ENCODE peak calls at places on chromosomes 4 and X, in four cellular contexts. One of them, this sample, is unnamed. For H3K4me1, the result is how much of the 10 kb centered on the place peaks cover.

GRCh38 chrX:40736170-40736505 is 796 bp upstream of the MED14 start:
- DNase-seq in kidney: no peak
- DNase-seq in CD8-positive, alpha-beta T cell: no peak
- DNase-seq in thyroid gland: no peak
- DNase-seq in this sample: no peak

GRCh38 chr4:73055241-73055897 is 14.1 kb downstream of the COX18 start:
- DNase-seq in CD8-positive, alpha-beta T cell: no peak
- DNase-seq in kidney: no peak
- DNase-seq in thyroid gland: no peak
- DNase-seq in this sample: no peak

GRCh38 chr4:47471591-47471990 is 8.1 kb upstream of the COMMD8 start:
- DNase-seq in kidney: no peak
- DNase-seq in thyroid gland: no peak
- DNase-seq in CD8-positive, alpha-beta T cell: no peak
- DNase-seq in this sample: no peak

GRCh38 chr4:164616961-164617360 is 137.0 kb upstream of the SMIM31 start:
- DNase-seq in CD8-positive, alpha-beta T cell: no peak
- DNase-seq in thyroid gland: no peak
- DNase-seq in kidney: no peak
- DNase-seq in this sample: no peak

GRCh38 chr4:119026662-119027444 is 108.8 kb upstream of the MYOZ2 start:
- DNase-seq in CD8-positive, alpha-beta T cell: no peak
- DNase-seq in kidney: no peak
- DNase-seq in thyroid gland: no peak
- DNase-seq in this sample: peak

GRCh38 chr4:103067841-103068547 is 8.6 kb downstream of the SLC9B2 start:
- DNase-seq in kidney: no peak
- DNase-seq in thyroid gland: no peak
- DNase-seq in CD8-positive, alpha-beta T cell: no peak
- DNase-seq in this sample: no peak

GRCh38 chr4:95317124-95317820 is 231.5 kb downstream of the UNC5C start:
- DNase-seq in thyroid gland: no peak
- DNase-seq in kidney: no peak
- DNase-seq in CD8-positive, alpha-beta T cell: no peak
- DNase-seq in this sample: no peak

GRCh38 chr4:23429497-23429896 is 460.4 kb downstream of the PPARGC1A start:
- DNase-seq in kidney: no peak
- DNase-seq in thyroid gland: no peak
- DNase-seq in CD8-positive, alpha-beta T cell: no peak
- DNase-seq in this sample: no peak

GRCh38 chrX:6226053-6226645 is 2.5 kb downstream of the NLGN4X start:
- DNase-seq in thyroid gland: no peak
- DNase-seq in kidney: peak
- DNase-seq in CD8-positive, alpha-beta T cell: no peak
- DNase-seq in this sample: no peak

GRCh38 chrX:104564921-104565703 is 887 bp upstream of the IL1RAPL2 start:
- DNase-seq in thyroid gland: peak
- DNase-seq in CD8-positive, alpha-beta T cell: no peak
- DNase-seq in kidney: no peak
- DNase-seq in this sample: no peak

GRCh38 chr4:16818005-16818404 is 80.4 kb downstream of the LDB2 start:
- DNase-seq in thyroid gland: no peak
- DNase-seq in CD8-positive, alpha-beta T cell: no peak
- DNase-seq in kidney: no peak
- DNase-seq in this sample: no peak

GRCh38 chr4:37682701-37683401 is 3.3 kb downstream of the RELL1 start:
- DNase-seq in thyroid gland: no peak
- DNase-seq in kidney: no peak
- DNase-seq in CD8-positive, alpha-beta T cell: no peak
- DNase-seq in this sample: no peak

GRCh38 chr4:101761405-101761804 is 29.1 kb upstream of the BANK1 start:
- DNase-seq in CD8-positive, alpha-beta T cell: no peak
- DNase-seq in kidney: no peak
- DNase-seq in thyroid gland: no peak
- DNase-seq in this sample: no peak

GRCh38 chr4:187019896-187020295 is 296.2 kb upstream of the FAT1 start:
- DNase-seq in kidney: no peak
- DNase-seq in CD8-positive, alpha-beta T cell: no peak
- DNase-seq in thyroid gland: no peak
- DNase-seq in this sample: no peak

GRCh38 chr4:110165382-110166285 is 32.8 kb downstream of the ELOVL6 start:
- DNase-seq in CD8-positive, alpha-beta T cell: peak
- DNase-seq in kidney: no peak
- DNase-seq in thyroid gland: no peak
- DNase-seq in this sample: no peak

GRCh38 chrX:106933538-106933961 is 13.3 kb downstream of the CLDN2 start:
- DNase-seq in kidney: no peak
- DNase-seq in CD8-positive, alpha-beta T cell: no peak
- DNase-seq in thyroid gland: peak
- DNase-seq in this sample: peak

GRCh38 chrX:72572248-72573157 is at the start of gene HDAC8:
- DNase-seq in CD8-positive, alpha-beta T cell: peak
- DNase-seq in thyroid gland: peak
- DNase-seq in kidney: peak
- DNase-seq in this sample: peak

GRCh38 chr4:154124539-154125255 is 335.8 kb upstream of the SFRP2 start:
- DNase-seq in CD8-positive, alpha-beta T cell: no peak
- DNase-seq in kidney: no peak
- DNase-seq in thyroid gland: no peak
- DNase-seq in this sample: no peak

GRCh38 chr4:155787113-155787710 is 28.4 kb downstream of the GUCY1B1 start:
- DNase-seq in kidney: no peak
- DNase-seq in CD8-positive, alpha-beta T cell: no peak
- DNase-seq in thyroid gland: no peak
- DNase-seq in this sample: no peak

GRCh38 chr4:69239777-69240176 is 25.2 kb upstream of the UGT2B11 start:
- DNase-seq in CD8-positive, alpha-beta T cell: no peak
- DNase-seq in kidney: no peak
- DNase-seq in thyroid gland: no peak
- DNase-seq in this sample: no peak

GRCh38 chr4:89273741-89274141 is 33.9 kb downstream of the GPRIN3 start:
- DNase-seq in kidney: no peak
- DNase-seq in thyroid gland: no peak
- DNase-seq in CD8-positive, alpha-beta T cell: no peak
- DNase-seq in this sample: no peak

GRCh38 chrX:112704226-112704625 is 24.5 kb upstream of the LHFPL1 start:
- DNase-seq in kidney: no peak
- DNase-seq in thyroid gland: peak
- DNase-seq in CD8-positive, alpha-beta T cell: no peak
- DNase-seq in this sample: no peak

GRCh38 chr4:131441004-131441688 is 1707.9 kb upstream of the PCDH10 start:
- DNase-seq in kidney: peak
- DNase-seq in thyroid gland: peak
- DNase-seq in CD8-positive, alpha-beta T cell: no peak
- DNase-seq in this sample: no peak

GRCh38 chr4:186823989-186824388 is 100.3 kb upstream of the FAT1 start:
- DNase-seq in CD8-positive, alpha-beta T cell: no peak
- DNase-seq in kidney: no peak
- DNase-seq in thyroid gland: no peak
- DNase-seq in this sample: no peak

GRCh38 chr4:184538023-184538599 is 63.8 kb upstream of the IRF2 start:
- DNase-seq in kidney: peak
- DNase-seq in thyroid gland: peak
- DNase-seq in CD8-positive, alpha-beta T cell: peak
- DNase-seq in this sample: peak

GRCh38 chrX:43165343-43165920 is 387.5 kb upstream of the PPP1R2C start:
- DNase-seq in CD8-positive, alpha-beta T cell: no peak
- DNase-seq in kidney: no peak
- DNase-seq in thyroid gland: no peak
- DNase-seq in this sample: no peak

GRCh38 chr4:149371021-149371420 is 444.6 kb downstream of the IQCM start:
- DNase-seq in kidney: no peak
- DNase-seq in CD8-positive, alpha-beta T cell: no peak
- DNase-seq in thyroid gland: peak
- DNase-seq in this sample: no peak

GRCh38 chrX:110108381-110108796 is 105.5 kb downstream of the TMEM164 start:
- DNase-seq in thyroid gland: no peak
- DNase-seq in CD8-positive, alpha-beta T cell: no peak
- DNase-seq in kidney: no peak
- DNase-seq in this sample: no peak

GRCh38 chrX:130386408-130386808 is 934 bp upstream of the GPR119 start:
- DNase-seq in CD8-positive, alpha-beta T cell: no peak
- DNase-seq in thyroid gland: no peak
- DNase-seq in kidney: no peak
- DNase-seq in this sample: no peak

GRCh38 chrX:100872161-100872560 is 2.0 kb downstream of the NOX1 start:
- DNase-seq in CD8-positive, alpha-beta T cell: no peak
- DNase-seq in thyroid gland: no peak
- DNase-seq in kidney: no peak
- DNase-seq in this sample: no peak

GRCh38 chrX:118521435-118521834 is 25.8 kb downstream of the DOCK11 start:
- DNase-seq in kidney: no peak
- DNase-seq in CD8-positive, alpha-beta T cell: no peak
- DNase-seq in thyroid gland: no peak
- DNase-seq in this sample: no peak

GRCh38 chr4:75370582-75370981 is 143.6 kb downstream of the RCHY1 start:
- DNase-seq in thyroid gland: no peak
- DNase-seq in CD8-positive, alpha-beta T cell: no peak
- DNase-seq in kidney: no peak
- DNase-seq in this sample: no peak

GRCh38 chrX:87873347-87873941 is 355.8 kb downstream of the KLHL4 start:
- DNase-seq in kidney: no peak
- DNase-seq in thyroid gland: no peak
- DNase-seq in CD8-positive, alpha-beta T cell: no peak
- DNase-seq in this sample: no peak

GRCh38 chr4:74262522-74262921 is 45.7 kb upstream of the EPGN start:
- DNase-seq in CD8-positive, alpha-beta T cell: no peak
- DNase-seq in kidney: no peak
- DNase-seq in thyroid gland: no peak
- DNase-seq in this sample: no peak

GRCh38 chrX:46244451-46244850 is 300.8 kb downstream of the ZNF674 start:
- DNase-seq in CD8-positive, alpha-beta T cell: no peak
- DNase-seq in kidney: no peak
- DNase-seq in thyroid gland: no peak
- DNase-seq in this sample: no peak
- H3K4me1 ChIP-seq in CD8-positive, alpha-beta T cell: under half
- H3K4me1 ChIP-seq in kidney: under half
- H3K4me1 ChIP-seq in thyroid gland: under half
- H3K4me1 ChIP-seq in this sample: under half

GRCh38 chr4:147286846-147287587 is 193.9 kb upstream of the EDNRA start:
- DNase-seq in thyroid gland: no peak
- DNase-seq in CD8-positive, alpha-beta T cell: no peak
- DNase-seq in kidney: no peak
- DNase-seq in this sample: no peak
- H3K4me1 ChIP-seq in thyroid gland: under half
- H3K4me1 ChIP-seq in CD8-positive, alpha-beta T cell: under half
- H3K4me1 ChIP-seq in kidney: under half
- H3K4me1 ChIP-seq in this sample: under half

GRCh38 chr4:2934077-2934812 is 29.0 kb downstream of the NOP14 start:
- DNase-seq in CD8-positive, alpha-beta T cell: no peak
- DNase-seq in thyroid gland: peak
- DNase-seq in kidney: peak
- DNase-seq in this sample: peak
- H3K4me1 ChIP-seq in CD8-positive, alpha-beta T cell: half or more
- H3K4me1 ChIP-seq in thyroid gland: half or more
- H3K4me1 ChIP-seq in kidney: under half
- H3K4me1 ChIP-seq in this sample: under half

GRCh38 chr4:26861434-26862186 is 969 bp downstream of the STIM2 start:
- DNase-seq in thyroid gland: peak
- DNase-seq in kidney: peak
- DNase-seq in CD8-positive, alpha-beta T cell: peak
- DNase-seq in this sample: peak
- H3K4me1 ChIP-seq in thyroid gland: under half
- H3K4me1 ChIP-seq in kidney: under half
- H3K4me1 ChIP-seq in CD8-positive, alpha-beta T cell: half or more
- H3K4me1 ChIP-seq in this sample: under half

GRCh38 chr4:7330031-7330596 is 104.6 kb downstream of the PSAPL1 start:
- DNase-seq in thyroid gland: no peak
- DNase-seq in kidney: peak
- DNase-seq in CD8-positive, alpha-beta T cell: no peak
- DNase-seq in this sample: peak
- H3K4me1 ChIP-seq in thyroid gland: under half
- H3K4me1 ChIP-seq in kidney: under half
- H3K4me1 ChIP-seq in CD8-positive, alpha-beta T cell: under half
- H3K4me1 ChIP-seq in this sample: under half

DNA sequence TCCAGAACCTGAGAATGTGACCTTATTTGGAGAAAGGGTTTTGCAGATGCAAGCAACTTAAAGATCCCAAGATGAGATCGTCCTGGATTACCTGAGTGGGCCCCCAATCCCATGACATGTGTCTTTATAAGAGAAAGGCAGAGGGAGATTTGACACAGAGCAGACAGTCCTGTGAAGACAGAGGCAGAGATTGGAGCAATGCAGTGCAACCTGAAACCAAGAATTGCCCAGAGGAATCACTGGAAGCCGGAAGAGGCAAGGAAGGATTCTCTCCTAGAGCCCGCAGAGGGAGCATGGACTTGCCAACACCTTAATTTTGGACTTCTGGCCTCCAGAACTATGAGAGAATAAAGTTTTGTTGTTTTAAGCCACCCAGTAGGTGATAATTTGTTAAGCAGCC is 171.6 kb downstream of the SMIM20 start:
- DNase-seq in kidney: no peak
- DNase-seq in CD8-positive, alpha-beta T cell: no peak
- DNase-seq in thyroid gland: no peak
- DNase-seq in this sample: no peak
- H3K4me1 ChIP-seq in kidney: under half
- H3K4me1 ChIP-seq in CD8-positive, alpha-beta T cell: under half
- H3K4me1 ChIP-seq in thyroid gland: under half
- H3K4me1 ChIP-seq in this sample: under half

GRCh38 chr4:6449335-6449734 is 23.1 kb downstream of the PPP2R2C start:
- DNase-seq in thyroid gland: no peak
- DNase-seq in kidney: no peak
- DNase-seq in CD8-positive, alpha-beta T cell: no peak
- DNase-seq in this sample: no peak
- H3K4me1 ChIP-seq in thyroid gland: under half
- H3K4me1 ChIP-seq in kidney: under half
- H3K4me1 ChIP-seq in CD8-positive, alpha-beta T cell: under half
- H3K4me1 ChIP-seq in this sample: under half

DNA sequence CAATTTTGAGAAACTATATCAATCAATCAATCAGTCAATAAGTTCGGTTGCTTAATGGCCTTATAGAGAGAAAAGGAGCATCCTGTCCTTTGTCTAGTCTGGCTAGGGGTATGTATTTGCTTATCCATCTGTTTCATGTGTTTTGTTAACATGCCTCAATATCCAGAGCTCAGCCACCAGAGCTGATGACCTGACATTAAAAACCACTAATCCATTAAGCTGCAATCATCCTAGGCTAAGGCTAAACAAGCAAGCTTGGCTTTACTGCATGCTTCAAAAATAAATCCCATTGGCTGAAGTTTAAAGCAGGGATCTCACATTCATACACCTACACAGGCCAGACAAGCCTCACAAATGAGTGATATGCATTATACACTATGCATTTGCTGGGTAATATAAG is 139.7 kb downstream of the INPP4B start:
- DNase-seq in CD8-positive, alpha-beta T cell: no peak
- DNase-seq in thyroid gland: no peak
- DNase-seq in kidney: no peak
- DNase-seq in this sample: no peak
- H3K4me1 ChIP-seq in CD8-positive, alpha-beta T cell: half or more
- H3K4me1 ChIP-seq in thyroid gland: under half
- H3K4me1 ChIP-seq in kidney: under half
- H3K4me1 ChIP-seq in this sample: under half

This sample was measured in tibial artery.